ENCODE peak calls at places on chromosomes 13 and 19, in nine cellular contexts. One of them, this sample, is unnamed.

GRCh38 chr13:50484472-50485113 is 358.9 kb downstream of the DLEU7 start:
- DNase-seq in iPS-NIHi11: no peak
- DNase-seq in choroid plexus epithelial cell: no peak
- DNase-seq in fibroblast of villous mesenchyme: no peak
- DNase-seq in AG09319: no peak
- DNase-seq in activated T-cell treated with anti-CD3 and anti-CD28 coated beads for 1 hour: no peak
- DNase-seq in astrocyte of the spinal cord: no peak
- DNase-seq in NCI-H524: no peak
- DNase-seq in gastrocnemius medialis: no peak
- DNase-seq in this sample: no peak

GRCh38 chr13:97339019-97339988 is 94.7 kb upstream of the RAP2A start:
- DNase-seq in iPS-NIHi11: no peak
- DNase-seq in choroid plexus epithelial cell: peak
- DNase-seq in fibroblast of villous mesenchyme: peak
- DNase-seq in AG09319: peak
- DNase-seq in activated T-cell treated with anti-CD3 and anti-CD28 coated beads for 1 hour: no peak
- DNase-seq in astrocyte of the spinal cord: peak
- DNase-seq in NCI-H524: no peak
- DNase-seq in gastrocnemius medialis: peak
- DNase-seq in this sample: no peak

GRCh38 chr19:4414800-4415251 is 12.4 kb downstream of the CHAF1A start:
- DNase-seq in iPS-NIHi11: no peak
- DNase-seq in choroid plexus epithelial cell: peak
- DNase-seq in fibroblast of villous mesenchyme: peak
- DNase-seq in AG09319: no peak
- DNase-seq in activated T-cell treated with anti-CD3 and anti-CD28 coated beads for 1 hour: no peak
- DNase-seq in astrocyte of the spinal cord: peak
- DNase-seq in NCI-H524: peak
- DNase-seq in gastrocnemius medialis: no peak
- DNase-seq in this sample: no peak

GRCh38 chr19:54041969-54042606 is 21.6 kb downstream of the VSTM1 start:
- DNase-seq in iPS-NIHi11: no peak
- DNase-seq in choroid plexus epithelial cell: no peak
- DNase-seq in fibroblast of villous mesenchyme: no peak
- DNase-seq in AG09319: no peak
- DNase-seq in activated T-cell treated with anti-CD3 and anti-CD28 coated beads for 1 hour: no peak
- DNase-seq in astrocyte of the spinal cord: no peak
- DNase-seq in NCI-H524: no peak
- DNase-seq in gastrocnemius medialis: no peak
- DNase-seq in this sample: no peak

GRCh38 chr13:110149036-110149435 is 157.9 kb downstream of the COL4A1 start:
- DNase-seq in iPS-NIHi11: no peak
- DNase-seq in choroid plexus epithelial cell: peak
- DNase-seq in fibroblast of villous mesenchyme: no peak
- DNase-seq in AG09319: no peak
- DNase-seq in activated T-cell treated with anti-CD3 and anti-CD28 coated beads for 1 hour: no peak
- DNase-seq in astrocyte of the spinal cord: peak
- DNase-seq in NCI-H524: no peak
- DNase-seq in gastrocnemius medialis: no peak
- DNase-seq in this sample: no peak

GRCh38 chr19:48818234-48818823 is 7.5 kb upstream of the BCAT2 start:
- DNase-seq in iPS-NIHi11: no peak
- DNase-seq in choroid plexus epithelial cell: no peak
- DNase-seq in fibroblast of villous mesenchyme: no peak
- DNase-seq in AG09319: no peak
- DNase-seq in activated T-cell treated with anti-CD3 and anti-CD28 coated beads for 1 hour: no peak
- DNase-seq in astrocyte of the spinal cord: no peak
- DNase-seq in NCI-H524: no peak
- DNase-seq in gastrocnemius medialis: peak
- DNase-seq in this sample: no peak

GRCh38 chr13:74145249-74145970 is 11.2 kb upstream of the KLF12 start:
- DNase-seq in iPS-NIHi11: no peak
- DNase-seq in choroid plexus epithelial cell: peak
- DNase-seq in fibroblast of villous mesenchyme: peak
- DNase-seq in AG09319: peak
- DNase-seq in activated T-cell treated with anti-CD3 and anti-CD28 coated beads for 1 hour: no peak
- DNase-seq in astrocyte of the spinal cord: peak
- DNase-seq in NCI-H524: peak
- DNase-seq in gastrocnemius medialis: no peak
- DNase-seq in this sample: no peak

GRCh38 chr19:47427241-47428176 is 8.2 kb upstream of the MEIS3 start:
- DNase-seq in iPS-NIHi11: peak
- DNase-seq in choroid plexus epithelial cell: peak
- DNase-seq in fibroblast of villous mesenchyme: peak
- DNase-seq in AG09319: no peak
- DNase-seq in activated T-cell treated with anti-CD3 and anti-CD28 coated beads for 1 hour: peak
- DNase-seq in astrocyte of the spinal cord: peak
- DNase-seq in NCI-H524: peak
- DNase-seq in gastrocnemius medialis: no peak
- DNase-seq in this sample: peak

GRCh38 chr19:8308891-8309291 is 733 bp upstream of the CD320 start:
- DNase-seq in iPS-NIHi11: no peak
- DNase-seq in choroid plexus epithelial cell: no peak
- DNase-seq in fibroblast of villous mesenchyme: no peak
- DNase-seq in AG09319: no peak
- DNase-seq in activated T-cell treated with anti-CD3 and anti-CD28 coated beads for 1 hour: no peak
- DNase-seq in astrocyte of the spinal cord: no peak
- DNase-seq in NCI-H524: no peak
- DNase-seq in gastrocnemius medialis: no peak
- DNase-seq in this sample: no peak

GRCh38 chr19:34577056-34577455 is 95.5 kb downstream of the WTIP start:
- DNase-seq in iPS-NIHi11: no peak
- DNase-seq in choroid plexus epithelial cell: no peak
- DNase-seq in fibroblast of villous mesenchyme: no peak
- DNase-seq in AG09319: no peak
- DNase-seq in activated T-cell treated with anti-CD3 and anti-CD28 coated beads for 1 hour: no peak
- DNase-seq in astrocyte of the spinal cord: no peak
- DNase-seq in NCI-H524: no peak
- DNase-seq in gastrocnemius medialis: no peak
- DNase-seq in this sample: no peak

GRCh38 chr13:20414475-20415287 is 111.0 kb downstream of the CRYL1 start:
- DNase-seq in iPS-NIHi11: peak
- DNase-seq in choroid plexus epithelial cell: no peak
- DNase-seq in fibroblast of villous mesenchyme: no peak
- DNase-seq in AG09319: no peak
- DNase-seq in activated T-cell treated with anti-CD3 and anti-CD28 coated beads for 1 hour: no peak
- DNase-seq in astrocyte of the spinal cord: no peak
- DNase-seq in NCI-H524: no peak
- DNase-seq in gastrocnemius medialis: no peak
- DNase-seq in this sample: no peak

GRCh38 chr13:32734511-32734910 is 148.3 kb downstream of the PDS5B start:
- DNase-seq in iPS-NIHi11: no peak
- DNase-seq in choroid plexus epithelial cell: peak
- DNase-seq in fibroblast of villous mesenchyme: no peak
- DNase-seq in AG09319: no peak
- DNase-seq in activated T-cell treated with anti-CD3 and anti-CD28 coated beads for 1 hour: no peak
- DNase-seq in astrocyte of the spinal cord: peak
- DNase-seq in NCI-H524: peak
- DNase-seq in gastrocnemius medialis: no peak
- DNase-seq in this sample: no peak

GRCh38 chr19:45402469-45403070 is 2.3 kb downstream of the PPP1R13L start:
- DNase-seq in iPS-NIHi11: peak
- DNase-seq in choroid plexus epithelial cell: no peak
- DNase-seq in fibroblast of villous mesenchyme: peak
- DNase-seq in AG09319: no peak
- DNase-seq in activated T-cell treated with anti-CD3 and anti-CD28 coated beads for 1 hour: no peak
- DNase-seq in astrocyte of the spinal cord: no peak
- DNase-seq in NCI-H524: no peak
- DNase-seq in gastrocnemius medialis: no peak
- DNase-seq in this sample: no peak

GRCh38 chr19:16946951-16947940 is 58.4 kb downstream of the F2RL3 start:
- DNase-seq in iPS-NIHi11: no peak
- DNase-seq in choroid plexus epithelial cell: no peak
- DNase-seq in fibroblast of villous mesenchyme: no peak
- DNase-seq in AG09319: no peak
- DNase-seq in activated T-cell treated with anti-CD3 and anti-CD28 coated beads for 1 hour: no peak
- DNase-seq in astrocyte of the spinal cord: no peak
- DNase-seq in NCI-H524: no peak
- DNase-seq in gastrocnemius medialis: no peak
- DNase-seq in this sample: no peak

GRCh38 chr13:60229708-60230272 is 66.1 kb upstream of the DIAPH3 start:
- DNase-seq in iPS-NIHi11: no peak
- DNase-seq in choroid plexus epithelial cell: no peak
- DNase-seq in fibroblast of villous mesenchyme: no peak
- DNase-seq in AG09319: no peak
- DNase-seq in activated T-cell treated with anti-CD3 and anti-CD28 coated beads for 1 hour: no peak
- DNase-seq in astrocyte of the spinal cord: no peak
- DNase-seq in NCI-H524: no peak
- DNase-seq in gastrocnemius medialis: no peak
- DNase-seq in this sample: no peak

GRCh38 chr19:35742121-35742724 is at the start of gene IGFLR1:
- DNase-seq in iPS-NIHi11: no peak
- DNase-seq in choroid plexus epithelial cell: no peak
- DNase-seq in fibroblast of villous mesenchyme: no peak
- DNase-seq in AG09319: no peak
- DNase-seq in activated T-cell treated with anti-CD3 and anti-CD28 coated beads for 1 hour: peak
- DNase-seq in astrocyte of the spinal cord: no peak
- DNase-seq in NCI-H524: no peak
- DNase-seq in gastrocnemius medialis: no peak
- DNase-seq in this sample: no peak

GRCh38 chr19:13094285-13094595 is 8.4 kb downstream of the LYL1 start:
- DNase-seq in iPS-NIHi11: no peak
- DNase-seq in choroid plexus epithelial cell: no peak
- DNase-seq in fibroblast of villous mesenchyme: no peak
- DNase-seq in AG09319: no peak
- DNase-seq in activated T-cell treated with anti-CD3 and anti-CD28 coated beads for 1 hour: no peak
- DNase-seq in astrocyte of the spinal cord: no peak
- DNase-seq in NCI-H524: no peak
- DNase-seq in gastrocnemius medialis: no peak
- DNase-seq in this sample: no peak

GRCh38 chr19:12782174-12782423 is 6.7 kb upstream of the HOOK2 start:
- DNase-seq in iPS-NIHi11: no peak
- DNase-seq in choroid plexus epithelial cell: no peak
- DNase-seq in fibroblast of villous mesenchyme: no peak
- DNase-seq in AG09319: no peak
- DNase-seq in activated T-cell treated with anti-CD3 and anti-CD28 coated beads for 1 hour: no peak
- DNase-seq in astrocyte of the spinal cord: no peak
- DNase-seq in NCI-H524: no peak
- DNase-seq in gastrocnemius medialis: no peak
- DNase-seq in this sample: no peak

GRCh38 chr13:110137677-110138008 is 169.3 kb downstream of the COL4A1 start:
- DNase-seq in iPS-NIHi11: peak
- DNase-seq in choroid plexus epithelial cell: no peak
- DNase-seq in fibroblast of villous mesenchyme: no peak
- DNase-seq in AG09319: no peak
- DNase-seq in activated T-cell treated with anti-CD3 and anti-CD28 coated beads for 1 hour: no peak
- DNase-seq in astrocyte of the spinal cord: no peak
- DNase-seq in NCI-H524: peak
- DNase-seq in gastrocnemius medialis: peak
- DNase-seq in this sample: no peak

GRCh38 chr13:108427355-108427754 is 157.8 kb downstream of the TNFSF13B start:
- DNase-seq in iPS-NIHi11: no peak
- DNase-seq in choroid plexus epithelial cell: no peak
- DNase-seq in fibroblast of villous mesenchyme: no peak
- DNase-seq in AG09319: no peak
- DNase-seq in activated T-cell treated with anti-CD3 and anti-CD28 coated beads for 1 hour: no peak
- DNase-seq in astrocyte of the spinal cord: peak
- DNase-seq in NCI-H524: no peak
- DNase-seq in gastrocnemius medialis: no peak
- DNase-seq in this sample: no peak

GRCh38 chr19:18733196-18733647 is 49.7 kb downstream of the CRTC1 start:
- DNase-seq in iPS-NIHi11: no peak
- DNase-seq in choroid plexus epithelial cell: peak
- DNase-seq in fibroblast of villous mesenchyme: peak
- DNase-seq in AG09319: peak
- DNase-seq in activated T-cell treated with anti-CD3 and anti-CD28 coated beads for 1 hour: no peak
- DNase-seq in astrocyte of the spinal cord: peak
- DNase-seq in NCI-H524: peak
- DNase-seq in gastrocnemius medialis: no peak
- DNase-seq in this sample: no peak

GRCh38 chr19:1577090-1577928 is 9.2 kb upstream of the MEX3D start:
- DNase-seq in iPS-NIHi11: no peak
- DNase-seq in choroid plexus epithelial cell: no peak
- DNase-seq in fibroblast of villous mesenchyme: no peak
- DNase-seq in AG09319: no peak
- DNase-seq in activated T-cell treated with anti-CD3 and anti-CD28 coated beads for 1 hour: no peak
- DNase-seq in astrocyte of the spinal cord: no peak
- DNase-seq in NCI-H524: no peak
- DNase-seq in gastrocnemius medialis: no peak
- DNase-seq in this sample: no peak

GRCh38 chr13:73779881-73780280 is 354.3 kb downstream of the KLF12 start:
- DNase-seq in iPS-NIHi11: no peak
- DNase-seq in choroid plexus epithelial cell: no peak
- DNase-seq in fibroblast of villous mesenchyme: no peak
- DNase-seq in AG09319: no peak
- DNase-seq in activated T-cell treated with anti-CD3 and anti-CD28 coated beads for 1 hour: no peak
- DNase-seq in astrocyte of the spinal cord: no peak
- DNase-seq in NCI-H524: no peak
- DNase-seq in gastrocnemius medialis: no peak
- DNase-seq in this sample: no peak

GRCh38 chr19:19321143-19321577 is 531 bp downstream of the MAU2 start:
- DNase-seq in iPS-NIHi11: peak
- DNase-seq in choroid plexus epithelial cell: peak
- DNase-seq in fibroblast of villous mesenchyme: peak
- DNase-seq in AG09319: no peak
- DNase-seq in activated T-cell treated with anti-CD3 and anti-CD28 coated beads for 1 hour: no peak
- DNase-seq in astrocyte of the spinal cord: no peak
- DNase-seq in NCI-H524: peak
- DNase-seq in gastrocnemius medialis: no peak
- DNase-seq in this sample: peak

GRCh38 chr19:48925240-48925843 is 8.2 kb upstream of the DHDH start:
- DNase-seq in iPS-NIHi11: no peak
- DNase-seq in choroid plexus epithelial cell: peak
- DNase-seq in fibroblast of villous mesenchyme: peak
- DNase-seq in AG09319: peak
- DNase-seq in activated T-cell treated with anti-CD3 and anti-CD28 coated beads for 1 hour: no peak
- DNase-seq in astrocyte of the spinal cord: peak
- DNase-seq in NCI-H524: no peak
- DNase-seq in gastrocnemius medialis: no peak
- DNase-seq in this sample: no peak

GRCh38 chr19:3229888-3230496 is 5.5 kb downstream of the CELF5 start:
- DNase-seq in iPS-NIHi11: no peak
- DNase-seq in choroid plexus epithelial cell: no peak
- DNase-seq in fibroblast of villous mesenchyme: no peak
- DNase-seq in AG09319: no peak
- DNase-seq in activated T-cell treated with anti-CD3 and anti-CD28 coated beads for 1 hour: no peak
- DNase-seq in astrocyte of the spinal cord: no peak
- DNase-seq in NCI-H524: no peak
- DNase-seq in gastrocnemius medialis: no peak
- DNase-seq in this sample: no peak

GRCh38 chr13:96032717-96033116 is 20.5 kb downstream of the UGGT2 start:
- DNase-seq in iPS-NIHi11: no peak
- DNase-seq in choroid plexus epithelial cell: no peak
- DNase-seq in fibroblast of villous mesenchyme: no peak
- DNase-seq in AG09319: no peak
- DNase-seq in activated T-cell treated with anti-CD3 and anti-CD28 coated beads for 1 hour: no peak
- DNase-seq in astrocyte of the spinal cord: no peak
- DNase-seq in NCI-H524: no peak
- DNase-seq in gastrocnemius medialis: no peak
- DNase-seq in this sample: no peak

GRCh38 chr13:98321356-98321755 is 144.3 kb upstream of the RNF113B start:
- DNase-seq in iPS-NIHi11: no peak
- DNase-seq in choroid plexus epithelial cell: no peak
- DNase-seq in fibroblast of villous mesenchyme: no peak
- DNase-seq in AG09319: no peak
- DNase-seq in activated T-cell treated with anti-CD3 and anti-CD28 coated beads for 1 hour: no peak
- DNase-seq in astrocyte of the spinal cord: no peak
- DNase-seq in NCI-H524: no peak
- DNase-seq in gastrocnemius medialis: no peak
- DNase-seq in this sample: no peak

GRCh38 chr13:109208522-109208921 is 577.9 kb downstream of the IRS2 start:
- DNase-seq in iPS-NIHi11: no peak
- DNase-seq in choroid plexus epithelial cell: peak
- DNase-seq in fibroblast of villous mesenchyme: no peak
- DNase-seq in AG09319: no peak
- DNase-seq in activated T-cell treated with anti-CD3 and anti-CD28 coated beads for 1 hour: no peak
- DNase-seq in astrocyte of the spinal cord: no peak
- DNase-seq in NCI-H524: no peak
- DNase-seq in gastrocnemius medialis: no peak
- DNase-seq in this sample: no peak

GRCh38 chr19:38194061-38194701 is 29.8 kb downstream of the DPF1 start:
- DNase-seq in iPS-NIHi11: no peak
- DNase-seq in choroid plexus epithelial cell: no peak
- DNase-seq in fibroblast of villous mesenchyme: no peak
- DNase-seq in AG09319: no peak
- DNase-seq in activated T-cell treated with anti-CD3 and anti-CD28 coated beads for 1 hour: no peak
- DNase-seq in astrocyte of the spinal cord: no peak
- DNase-seq in NCI-H524: peak
- DNase-seq in gastrocnemius medialis: no peak
- DNase-seq in this sample: no peak

GRCh38 chr13:100203696-100204367 is 114.9 kb downstream of the PCCA start:
- DNase-seq in iPS-NIHi11: no peak
- DNase-seq in choroid plexus epithelial cell: peak
- DNase-seq in fibroblast of villous mesenchyme: peak
- DNase-seq in AG09319: no peak
- DNase-seq in activated T-cell treated with anti-CD3 and anti-CD28 coated beads for 1 hour: no peak
- DNase-seq in astrocyte of the spinal cord: peak
- DNase-seq in NCI-H524: no peak
- DNase-seq in gastrocnemius medialis: no peak
- DNase-seq in this sample: peak

This sample was measured in CD8-positive, alpha-beta memory T cell.